ENCODE peak calls at places on chromosomes 5 and 9, in eight cellular contexts. S is IMR-90, K is SK-N-SH, V is glutamatergic neuron, T is Calu3, M is colonic mucosa, R is upper lobe of right lung, L is AG10803. N is an unnamed sample.

GRCh38 chr9:117325789-117326185 is 89.1 kb downstream of the ASTN2 start:
- DNase-seq in S (no peak), K (peak), V (no peak), T (no peak), M (no peak), R (no peak), L (no peak), N (no peak)

GRCh38 chr5:90690317-90690716 is 131.7 kb downstream of the ADGRV1 start:
- DNase-seq in S (no peak), K (no peak), V (no peak), T (no peak), M (no peak), R (no peak), L (no peak), N (no peak)

GRCh38 chr9:137035507-137035834 is 3.6 kb upstream of the FUT7 start:
- DNase-seq in S (no peak), K (no peak), V (no peak), T (no peak), M (no peak), R (no peak), L (no peak), N (no peak)

GRCh38 chr5:73948720-73949119 is 322.7 kb downstream of the ARHGEF28 start:
- DNase-seq in S (peak), K (no peak), V (no peak), T (no peak), M (no peak), R (no peak), L (peak), N (no peak)

GRCh38 chr5:1834022-1834551 is 32.9 kb downstream of the NDUFS6 start:
- DNase-seq in S (no peak), K (no peak), V (no peak), T (no peak), M (no peak), R (peak), L (no peak), N (no peak)

GRCh38 chr9:33818832-33819500 is 2.0 kb downstream of the UBE2R2 start:
- DNase-seq in S (peak), K (peak), V (no peak), T (no peak), M (no peak), R (no peak), L (peak), N (no peak)

GRCh38 chr5:82425591-82425990 is 147.4 kb upstream of the RPS23 start:
- DNase-seq in S (no peak), K (no peak), V (no peak), T (no peak), M (no peak), R (no peak), L (no peak), N (no peak)

GRCh38 chr5:172159016-172159415 is 29.0 kb downstream of the STK10 start:
- DNase-seq in S (no peak), K (no peak), V (no peak), T (no peak), M (no peak), R (no peak), L (no peak), N (no peak)

GRCh38 chr5:171984748-171985419 is 21.6 kb downstream of the FBXW11 start:
- DNase-seq in S (peak), K (peak), V (no peak), T (no peak), M (no peak), R (no peak), L (peak), N (no peak)

GRCh38 chr5:102600964-102601363 is 102.2 kb upstream of the SLCO6A1 start:
- DNase-seq in S (peak), K (no peak), V (no peak), T (no peak), M (no peak), R (no peak), L (peak), N (no peak)

GRCh38 chr9:93193373-93193725 is 9.4 kb downstream of the WNK2 start:
- DNase-seq in S (no peak), K (no peak), V (no peak), T (peak), M (peak), R (no peak), L (no peak), N (no peak)

GRCh38 chr5:93249651-93250289 is 331.2 kb downstream of the NR2F1-AS1 start:
- DNase-seq in S (peak), K (no peak), V (no peak), T (peak), M (no peak), R (no peak), L (no peak), N (no peak)

GRCh38 chr9:125509476-125509875 is 197.5 kb downstream of the MAPKAP1 start:
- DNase-seq in S (peak), K (peak), V (no peak), T (no peak), M (no peak), R (no peak), L (peak), N (no peak)

GRCh38 chr9:120730661-120731514 is 16.6 kb upstream of the MEGF9 start:
- DNase-seq in S (peak), K (no peak), V (peak), T (peak), M (no peak), R (peak), L (peak), N (no peak)

GRCh38 chr9:74762950-74763349 is 124.8 kb downstream of the TRPM6 start:
- DNase-seq in S (no peak), K (no peak), V (no peak), T (no peak), M (no peak), R (no peak), L (no peak), N (no peak)
- TF ChIP-seq CTCF in S (no peak), K (no peak), V (no peak), T (no peak), M (no peak), R (no peak), L (no peak), N (peak)

DNA sequence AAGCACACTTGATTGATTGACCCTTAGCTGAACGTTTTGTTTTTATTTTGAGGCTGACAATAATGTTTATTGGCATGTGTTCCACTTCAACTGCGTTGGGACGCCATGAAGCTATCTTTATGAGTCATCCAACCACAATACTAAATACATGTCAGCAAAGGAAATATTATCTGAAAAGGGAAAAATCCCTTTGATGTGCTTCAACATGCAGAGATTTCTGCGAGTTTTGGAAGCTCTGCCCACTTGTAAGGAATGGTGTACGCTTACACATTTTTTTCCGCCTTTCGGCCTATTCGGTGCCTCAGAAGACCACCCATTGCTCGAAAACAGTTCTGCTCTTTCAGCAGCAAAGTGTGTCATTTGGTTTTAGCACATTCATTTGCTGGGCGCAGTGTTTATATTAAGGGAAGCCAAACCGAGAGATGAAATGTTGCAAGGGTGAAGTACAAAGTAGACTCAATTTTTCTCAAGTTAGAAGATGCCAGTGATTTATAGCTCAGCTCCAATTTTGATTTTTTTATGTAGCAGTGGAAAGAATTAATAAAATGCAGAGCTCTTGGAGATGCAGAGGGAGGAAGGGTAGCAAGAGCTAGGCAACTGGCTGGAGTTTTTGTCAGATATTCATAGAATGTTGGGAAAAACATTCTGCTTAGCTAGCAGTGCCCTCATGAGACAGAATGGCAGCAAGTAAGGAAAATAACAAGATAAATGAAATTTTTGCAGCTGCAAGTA is 68.9 kb downstream of the PRDM6 start:
- DNase-seq in S (peak), K (no peak), V (no peak), T (no peak), M (no peak), R (no peak), L (peak), N (no peak)
- TF ChIP-seq CTCF in S (peak), K (peak), V (no peak), T (no peak), M (no peak), R (no peak), L (peak), N (no peak)

DNA sequence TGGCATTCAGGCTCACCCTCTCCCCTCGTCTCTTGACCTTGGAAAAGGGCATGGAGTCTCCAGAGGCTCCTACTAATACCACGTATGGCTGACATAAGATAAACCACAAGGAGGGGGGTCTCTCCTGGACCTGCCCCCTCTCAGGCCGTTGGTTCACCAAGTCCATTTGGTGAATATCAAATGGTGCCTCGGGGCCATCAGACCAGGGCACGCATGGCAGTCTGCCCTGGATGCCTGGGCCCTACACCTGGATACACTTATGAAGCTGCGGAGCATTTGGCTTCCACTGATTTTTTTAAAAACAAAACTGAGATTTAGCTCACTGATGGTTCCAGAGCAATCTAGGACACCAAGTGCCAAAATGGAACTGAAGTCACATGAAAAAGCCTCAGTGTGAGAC is 40.3 kb upstream of the ZNF622 start:
- DNase-seq in S (no peak), K (no peak), V (no peak), T (no peak), M (no peak), R (no peak), L (no peak), N (no peak)
- TF ChIP-seq CTCF in S (no peak), K (no peak), V (no peak), T (no peak), M (no peak), R (no peak), L (no peak), N (no peak)

GRCh38 chr5:96189028-96189826 is 227.6 kb upstream of the ELL2 start:
- DNase-seq in S (no peak), K (no peak), V (no peak), T (no peak), M (no peak), R (no peak), L (no peak), N (no peak)
- TF ChIP-seq CTCF in S (no peak), K (no peak), V (peak), T (no peak), M (no peak), R (no peak), L (no peak), N (no peak)

N was measured in endothelial cell.